ENCODE peak calls at places on chromosomes 12 and 14, in nine cellular contexts. C is CD8-positive, alpha-beta T cell; H is lower lobe of right lung; W is natural killer cell; A is body of pancreas; U is activated B cell treated with CpG ODN at 0.5 μM for 24 hours; S is B cell; X is fibroblast of the aortic adventitia; Z is colonic mucosa. Y is an unnamed sample.
A peak's percentile ranks its signal among the peaks of the same experiment; 100 is the strongest.

GRCh38 chr12:15530361-15530760 is 208.1 kb downstream of the PTPRO start:
- DNase-seq in H (no peak), Z (no peak), C (no peak), S (no peak), U (no peak), X (no peak), W (no peak), A (no peak), Y (no peak)

GRCh38 chr12:69550951-69551350 is 34.3 kb upstream of the CCT2 start:
- DNase-seq in H (no peak), Z (no peak), A (no peak), C (no peak), W (no peak), U (no peak), S (no peak), X (no peak), Y (no peak)

GRCh38 chr12:116339062-116339461 is 61.6 kb upstream of the MED13L start:
- DNase-seq in A (no peak), S (no peak), W (no peak), H (peak; percentile 55), U (no peak), Z (no peak), X (no peak), C (no peak), Y (no peak)

GRCh38 chr14:61562321-61563161 is 132.8 kb upstream of the HIF1A start:
- DNase-seq in X (peak; percentile 99), C (no peak), W (no peak), Z (no peak), H (no peak), S (no peak), A (peak; percentile 86), U (no peak), Y (peak; percentile 99)

GRCh38 chr12:115785548-115785947 is 491.9 kb downstream of the MED13L start:
- DNase-seq in W (no peak), Z (no peak), S (no peak), A (no peak), H (no peak), C (no peak), U (no peak), X (no peak), Y (no peak)

GRCh38 chr14:32263939-32264567 is 61.0 kb upstream of the RNU6-8 start:
- DNase-seq in S (no peak), W (no peak), H (no peak), Z (no peak), A (no peak), U (no peak), X (no peak), C (no peak), Y (no peak)

GRCh38 chr12:110543252-110543959 is 39.7 kb downstream of the PPTC7 start:
- DNase-seq in H (peak; percentile 82), A (peak; percentile 94), Z (peak; percentile 78), W (no peak), C (no peak), S (no peak), X (peak; percentile 92), U (no peak), Y (no peak)

GRCh38 chr12:46959484-46959883 is 119.9 kb upstream of the PCED1B start:
- DNase-seq in A (no peak), Z (no peak), X (peak; percentile 94), H (no peak), C (no peak), U (no peak), S (no peak), W (no peak), Y (peak; percentile 74)

GRCh38 chr14:68921666-68922065 is 57.4 kb downstream of the ACTN1 start:
- DNase-seq in C (no peak), Z (no peak), H (no peak), S (no peak), W (no peak), A (no peak), U (no peak), X (no peak), Y (no peak)

GRCh38 chr12:104827587-104827986 is 130.5 kb downstream of the SLC41A2 start:
- DNase-seq in H (no peak), C (no peak), Z (no peak), W (no peak), A (no peak), S (no peak), X (no peak), U (no peak), Y (no peak)

GRCh38 chr12:31234955-31235867 is 90.7 kb downstream of the SINHCAF start:
- DNase-seq in Z (peak; percentile 24), U (no peak), X (peak; percentile 20), H (peak; percentile 44), S (no peak), C (no peak), W (no peak), A (peak; percentile 69), Y (no peak)

GRCh38 chr14:77206877-77207389 is 25.3 kb downstream of the TMEM63C start:
- DNase-seq in W (no peak), H (no peak), U (no peak), S (no peak), Z (no peak), A (no peak), X (no peak), C (no peak), Y (no peak)
- TF ChIP-seq CTCF in W (no peak), H (no peak), U (no peak), S (no peak), Z (no peak), A (no peak), X (no peak), C (no peak), Y (no peak)

GRCh38 chr14:72416081-72416849 is 477.6 kb downstream of the DPF3 start:
- DNase-seq in Z (no peak), S (no peak), A (no peak), H (no peak), W (no peak), X (no peak), U (no peak), C (no peak), Y (no peak)

GRCh38 chr14:72420749-72421452 is 473.0 kb downstream of the DPF3 start:
- DNase-seq in A (peak; percentile 66), S (peak; percentile 40), C (peak; percentile 48), H (peak; percentile 63), W (peak; percentile 72), Z (peak; percentile 80), U (peak; percentile 45), X (peak; percentile 61), Y (no peak)

GRCh38 chr14:72419226-72419625 is 474.7 kb downstream of the DPF3 start:
- DNase-seq in U (no peak), S (peak; percentile 30), A (no peak), H (no peak), W (no peak), X (no peak), Z (no peak), C (no peak), Y (no peak)

DNA sequence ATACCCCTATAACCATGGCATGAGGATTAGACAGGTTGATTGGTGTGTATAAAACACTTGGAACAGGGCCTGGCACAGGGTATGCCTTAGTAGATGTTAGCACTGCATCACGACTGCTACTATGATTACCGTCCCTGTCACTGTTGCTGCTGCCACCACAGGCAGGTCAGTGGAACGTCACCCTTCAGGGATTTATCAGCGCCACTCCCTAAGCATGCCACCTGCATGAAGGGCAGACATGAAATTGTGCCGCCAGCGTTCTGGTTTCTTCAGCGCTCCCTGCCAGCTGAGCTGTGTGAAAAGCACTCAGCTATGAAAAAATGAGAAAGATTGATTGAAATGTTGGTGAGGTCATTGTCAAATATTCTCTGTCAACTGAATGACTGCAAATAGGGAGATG is 477.0 kb downstream of the DPF3 start:
- DNase-seq in C (no peak), X (no peak), S (peak; percentile 38), Z (no peak), W (no peak), H (no peak), A (peak; percentile 11), U (no peak), Y (no peak)
- TF ChIP-seq CTCF in C (no peak), X (no peak), S (no peak), Z (no peak), W (no peak), H (no peak), A (no peak), U (no peak), Y (no peak)

GRCh38 chr12:85280984-85281946 is 1.2 kb downstream of the ALX1 start:
- DNase-seq in S (no peak), U (no peak), C (no peak), A (no peak), Z (no peak), X (peak; percentile 11), H (no peak), W (no peak), Y (no peak)

GRCh38 chr12:85281947-85282312 is 1.9 kb downstream of the ALX1 start:
- DNase-seq in W (no peak), X (no peak), C (no peak), Z (no peak), S (no peak), U (no peak), H (no peak), A (no peak), Y (no peak)

GRCh38 chr12:85278598-85279448 is 1.2 kb upstream of the ALX1 start:
- DNase-seq in C (no peak), Z (no peak), A (no peak), U (no peak), S (no peak), X (no peak), H (peak; percentile 32), W (no peak), Y (no peak)

GRCh38 chr12:85279449-85280137 is 427 bp upstream of the ALX1 start:
- DNase-seq in S (no peak), A (no peak), W (no peak), C (no peak), H (peak; percentile 29), U (no peak), X (peak; percentile 3), Z (no peak), Y (no peak)

DNA sequence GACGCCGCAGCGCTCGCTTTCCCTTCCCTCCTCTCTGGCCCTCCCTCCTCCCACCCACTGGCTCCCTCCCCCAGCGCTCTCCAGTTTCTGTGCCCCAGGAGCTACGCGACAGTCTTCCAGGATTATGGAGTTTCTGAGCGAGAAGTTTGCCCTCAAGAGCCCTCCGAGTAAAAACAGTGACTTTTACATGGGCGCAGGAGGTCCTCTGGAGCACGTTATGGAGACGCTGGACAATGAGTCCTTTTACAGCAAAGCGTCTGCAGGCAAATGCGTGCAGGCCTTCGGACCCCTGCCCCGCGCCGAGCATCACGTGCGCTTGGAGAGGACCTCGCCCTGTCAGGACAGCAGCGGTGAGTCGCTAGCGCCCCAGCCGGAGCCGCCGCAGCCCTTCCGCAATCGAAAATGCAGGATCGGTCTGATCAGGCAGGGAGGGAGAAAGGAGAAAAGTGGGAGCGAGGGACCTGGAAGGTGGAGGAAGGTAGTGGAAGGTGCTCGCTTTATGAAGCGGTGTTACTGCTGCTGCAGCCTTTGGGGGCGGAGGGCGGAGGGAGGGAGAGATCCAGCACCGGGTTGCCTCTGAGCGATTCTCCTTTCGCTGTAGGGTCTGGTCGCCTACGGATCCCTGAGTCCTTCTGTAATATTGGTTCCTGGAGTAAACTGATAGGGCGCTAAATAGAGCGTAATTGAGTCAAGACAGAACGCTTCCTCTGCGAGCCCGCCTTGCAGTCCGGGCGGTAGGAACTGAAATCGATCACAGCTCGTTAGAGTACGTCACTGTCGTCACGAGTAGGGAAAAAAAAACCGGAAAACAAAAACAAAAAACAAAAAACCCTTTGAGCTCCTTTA is at the start of gene ALX1:
- DNase-seq in C (no peak), A (no peak), W (no peak), S (no peak), H (peak; percentile 37), Z (peak; percentile 21), U (no peak), X (peak; percentile 49), Y (no peak)
- TF ChIP-seq CTCF in C (no peak), A (no peak), W (no peak), S (no peak), H (no peak), Z (no peak), U (no peak), X (no peak), Y (no peak)

GRCh38 chr14:90608925-90609324 is 207.3 kb downstream of the TTC7B start:
- DNase-seq in W (no peak), Z (no peak), X (no peak), A (no peak), U (no peak), S (no peak), C (no peak), H (no peak), Y (no peak)
- TF ChIP-seq CTCF in W (no peak), Z (no peak), X (no peak), A (no peak), U (no peak), S (no peak), C (no peak), H (no peak), Y (no peak)